ENCODE peak calls at places on chromosomes 7 and 10, in eight cellular contexts. G is NCI-H1105, N is NCI-H1092 treated with DMSO at 0.1 percent for 48 hours, E is T follicular helper cell, X is pulmonary artery endothelial cell, W is COR-L47, V is AML-193, I is Kasumi-1. P is an unnamed sample.

GRCh38 chr10:78950656-78951587 is 117.8 kb upstream of the ZMIZ1 start:
- DNase-seq in I (no peak), G (peak; percentile 79), E (no peak), W (no peak), V (no peak), N (no peak), X (no peak), P (peak; percentile 27)

GRCh38 chr10:100894589-100895294 is 18.0 kb upstream of the SLF2 start:
- DNase-seq in I (peak; percentile 55), E (no peak), X (no peak), W (no peak), V (peak; percentile 37), N (no peak), G (no peak), P (no peak)

GRCh38 chr10:92914478-92915066 is 66.3 kb downstream of the EXOC6 start:
- DNase-seq in N (peak; percentile 14), W (peak; percentile 26), E (peak; percentile 12), I (peak; percentile 84), G (peak; percentile 13), X (no peak), V (peak; percentile 48), P (peak; percentile 45)

GRCh38 chr7:29177963-29178612 is 16.5 kb upstream of the CHN2 start:
- DNase-seq in I (peak; percentile 6), E (no peak), W (no peak), N (no peak), X (peak; percentile 37), G (no peak), V (peak; percentile 36), P (no peak)

GRCh38 chr10:68301790-68302502 is 29.9 kb upstream of the HNRNPH3 start:
- DNase-seq in N (no peak), G (no peak), I (peak; percentile 73), X (peak; percentile 13), V (peak; percentile 48), E (no peak), W (peak; percentile 0), P (no peak)

GRCh38 chr7:117248810-117249209 is 74.0 kb downstream of the WNT2 start:
- DNase-seq in N (no peak), V (no peak), I (no peak), E (no peak), G (no peak), X (no peak), W (peak; percentile 1), P (no peak)

GRCh38 chr10:69614130-69614529 is 15.9 kb upstream of the FAM241B start:
- DNase-seq in V (no peak), X (no peak), W (no peak), I (no peak), G (no peak), N (no peak), E (no peak), P (no peak)

GRCh38 chr7:55192718-55193117 is 172.4 kb upstream of the LANCL2 start:
- DNase-seq in N (no peak), G (no peak), V (no peak), I (no peak), W (peak; percentile 34), E (no peak), X (peak; percentile 45), P (no peak)

GRCh38 chr10:8076948-8077347 is 22.5 kb downstream of the GATA3 start:
- DNase-seq in G (no peak), X (no peak), I (no peak), E (no peak), W (no peak), V (no peak), N (no peak), P (no peak)

GRCh38 chr10:100598166-100598565 is 62.4 kb downstream of the HIF1AN start:
- DNase-seq in V (no peak), E (no peak), I (no peak), X (no peak), W (no peak), G (no peak), N (no peak), P (no peak)